ENCODE peak calls at places on chromosomes 3 and 15, in four cellular contexts. O is Panc1, U is choroid plexus epithelial cell, E is HFF-Myc. K is an unnamed sample.

GRCh38 chr15:40796041-40796440 is 10.8 kb upstream of the ZFYVE19 start:
- DNase-seq in U (no peak), E (no peak), O (no peak), K (no peak)

GRCh38 chr3:37139567-37140052 is 34.8 kb downstream of the LRRFIP2 start:
- DNase-seq in E (no peak), U (no peak), O (no peak), K (peak)

GRCh38 chr3:56202997-56203396 is 265.3 kb downstream of the ERC2 start:
- DNase-seq in U (no peak), E (no peak), O (no peak), K (no peak)

GRCh38 chr3:32374788-32375595 is 16.7 kb upstream of the CMTM7 start:
- DNase-seq in U (peak), O (peak), E (peak), K (peak)

GRCh38 chr15:37751401-37751800 is 183.0 kb upstream of the TMCO5A start:
- DNase-seq in E (no peak), U (no peak), O (no peak), K (no peak)

GRCh38 chr3:125513490-125514115 is 6.4 kb downstream of the SNX4 start:
- DNase-seq in E (no peak), O (no peak), U (no peak), K (no peak)

GRCh38 chr3:126665221-126665936 is 10.5 kb upstream of the TXNRD3 start:
- DNase-seq in U (no peak), O (no peak), E (no peak), K (no peak)

GRCh38 chr3:105958237-105959000 is 89.6 kb upstream of the CBLB start:
- DNase-seq in U (no peak), E (no peak), O (no peak), K (no peak)

GRCh38 chr15:88651293-88651692 is 12.5 kb downstream of the ISG20 start:
- DNase-seq in O (no peak), E (no peak), U (no peak), K (no peak)

GRCh38 chr15:56821721-56822425 is 88.6 kb upstream of the ZNF280D start:
- DNase-seq in U (peak), O (peak), E (peak), K (peak)

GRCh38 chr3:76631251-76631650 is 408.6 kb upstream of the ROBO2 start:
- DNase-seq in E (no peak), U (no peak), O (no peak), K (no peak)

GRCh38 chr15:58903232-58903631 is 30.2 kb downstream of the SLTM start:
- DNase-seq in E (no peak), O (no peak), U (peak), K (no peak)

GRCh38 chr15:29139540-29140459 is 129.8 kb downstream of the NSMCE3 start:
- DNase-seq in O (no peak), U (peak), E (no peak), K (peak)
- H3K4me3 ChIP-seq in O (no peak), U (peak), E (no peak), K (no peak)

GRCh38 chr3:28575100-28575747 is 226.6 kb upstream of the AZI2 start:
- DNase-seq in E (no peak), U (no peak), O (no peak), K (no peak)
- H3K4me3 ChIP-seq in E (no peak), U (no peak), O (no peak), K (no peak)

GRCh38 chr15:67092726-67093125 is 27.3 kb downstream of the SMAD3 start:
- DNase-seq in E (no peak), U (no peak), O (no peak), K (no peak)

GRCh38 chr15:67090297-67091072 is 25.1 kb downstream of the SMAD3 start:
- DNase-seq in U (no peak), O (no peak), E (no peak), K (no peak)

GRCh38 chr15:67091966-67092677 is 26.7 kb downstream of the SMAD3 start:
- DNase-seq in E (no peak), U (no peak), O (no peak), K (no peak)

GRCh38 chr15:67089218-67090193 is 24.1 kb downstream of the SMAD3 start:
- DNase-seq in U (peak), O (no peak), E (no peak), K (no peak)

DNA sequence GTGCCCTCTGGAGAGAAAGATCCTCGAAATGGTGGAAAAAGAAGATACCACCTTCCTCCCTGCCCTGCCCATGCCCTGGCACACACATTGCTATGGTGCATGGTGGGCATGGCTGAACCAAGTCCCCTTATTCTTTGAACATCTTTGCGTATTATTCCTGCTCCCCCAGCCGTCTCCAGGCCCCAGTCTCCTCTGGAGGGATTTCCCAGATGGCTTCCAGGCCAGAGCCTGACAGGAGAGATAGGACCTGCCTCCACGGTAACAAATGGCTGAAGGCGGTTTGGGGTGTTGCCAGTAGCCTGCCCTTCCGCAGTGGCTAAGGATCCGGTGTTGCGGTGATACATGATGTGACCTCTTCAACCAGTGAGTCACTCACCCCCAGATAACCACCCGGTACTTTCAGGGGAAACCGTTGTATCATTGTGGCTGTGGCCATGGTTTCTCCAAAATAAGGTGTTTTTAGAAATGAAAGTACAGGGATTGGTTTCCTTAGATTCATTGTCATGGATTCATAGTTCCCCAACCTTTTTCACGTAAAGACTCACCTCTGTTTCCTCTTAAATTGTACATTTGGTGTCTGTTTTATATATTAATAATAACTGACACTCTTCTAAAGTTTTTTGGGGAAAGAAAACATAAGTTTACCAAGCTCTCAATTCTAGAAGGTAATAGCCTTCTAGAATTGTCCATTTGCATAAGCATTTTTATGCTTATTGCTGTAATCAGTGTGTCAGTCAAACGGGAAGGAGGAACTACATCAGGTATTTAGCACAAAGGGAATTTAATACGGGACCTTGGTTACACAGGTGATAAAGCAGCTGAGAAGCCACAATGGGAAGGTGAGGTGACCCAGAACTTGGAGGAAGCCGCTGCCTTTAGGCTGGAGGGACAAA is 25.9 kb downstream of the SMAD3 start:
- DNase-seq in U (peak), O (no peak), E (peak), K (no peak)
- H3K4me3 ChIP-seq in U (peak), O (peak), E (no peak), K (no peak)

DNA sequence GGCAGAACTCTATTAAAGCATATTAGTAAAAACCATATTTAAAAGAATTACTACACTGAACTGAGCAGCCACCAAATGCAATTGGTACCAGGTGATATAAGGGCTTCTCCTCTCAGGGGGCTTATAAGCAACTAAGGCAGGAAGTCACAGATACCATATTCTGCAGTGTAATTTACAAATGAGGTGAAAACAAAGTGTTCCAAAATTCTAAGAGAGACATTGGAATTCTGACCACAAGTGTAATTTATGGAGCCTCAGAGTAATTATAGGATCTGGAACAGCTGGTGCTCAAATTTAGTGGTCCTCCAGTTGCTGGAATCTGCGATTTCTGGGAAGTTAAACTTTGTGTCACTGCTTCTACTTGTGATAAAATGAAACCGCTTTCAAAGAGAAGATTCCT is 3.1 kb upstream of the NR1I2 start:
- DNase-seq in E (no peak), U (no peak), O (no peak), K (no peak)
- H3K4me3 ChIP-seq in E (no peak), U (no peak), O (no peak), K (no peak)

GRCh38 chr3:149967067-149967685 is 3.5 kb downstream of the PFN2 start:
- DNase-seq in E (no peak), U (peak), O (no peak), K (peak)
- H3K4me3 ChIP-seq in E (peak), U (no peak), O (peak), K (no peak)

DNA sequence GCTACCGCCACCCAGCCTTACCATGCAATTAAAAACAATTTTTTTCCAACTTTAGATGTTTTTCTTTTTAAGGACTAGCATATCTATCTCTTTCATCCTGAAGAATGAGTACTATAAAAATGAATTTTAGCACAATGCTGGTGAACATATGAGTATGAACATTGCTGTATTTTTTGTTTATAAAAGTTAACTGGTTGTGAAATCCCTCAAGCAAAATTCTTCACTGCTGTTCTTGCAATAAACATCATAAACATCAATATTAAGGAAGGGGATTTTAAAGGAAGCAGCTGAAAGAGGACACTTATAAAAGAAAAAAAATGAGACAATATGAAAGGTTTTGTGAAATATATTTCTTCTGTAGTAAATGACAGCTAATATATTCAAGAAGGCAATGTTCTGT is 3.0 kb downstream of the PLSCR4 start:
- DNase-seq in E (no peak), O (no peak), U (no peak), K (no peak)
- H3K4me3 ChIP-seq in E (no peak), O (no peak), U (no peak), K (no peak)

GRCh38 chr15:78338756-78339155 is 1.4 kb upstream of the CRABP1 start:
- DNase-seq in E (no peak), U (no peak), O (no peak), K (no peak)
- H3K4me3 ChIP-seq in E (no peak), U (no peak), O (no peak), K (no peak)

K was measured in Caco-2.